ENCODE peak calls at places on chromosome 15, in five cellular contexts. E is Calu3, X is fibroblast of mammary gland, L is AG09319, F is GM10248. U is an unnamed sample.

GRCh38 chr15:75620776-75621536 is 4.6 kb downstream of the SNUPN start:
- DNase-seq in F (no peak), X (peak), E (peak), L (peak), U (no peak)

GRCh38 chr15:84752195-84752594 is 3.8 kb downstream of the ZNF592 start:
- DNase-seq in F (no peak), E (no peak), X (no peak), L (no peak), U (no peak)

GRCh38 chr15:44788748-44789147 is 52.4 kb downstream of the TRIM69 start:
- DNase-seq in L (no peak), F (no peak), X (peak), E (no peak), U (peak)

GRCh38 chr15:29924750-29925149 is 102.5 kb upstream of the TJP1 start:
- DNase-seq in E (peak), F (no peak), L (no peak), X (peak), U (no peak)

GRCh38 chr15:97522362-97522761 is 438.1 kb upstream of the ARRDC4 start:
- DNase-seq in E (no peak), L (no peak), X (no peak), F (no peak), U (no peak)

GRCh38 chr15:26771917-26772587 is 814 bp downstream of the GABRB3 start:
- DNase-seq in L (no peak), E (no peak), F (peak), X (no peak), U (no peak)

GRCh38 chr15:83769411-83769960 is 115.6 kb downstream of the ADAMTSL3 start:
- DNase-seq in E (no peak), L (no peak), X (no peak), F (no peak), U (no peak)

GRCh38 chr15:44584162-44584749 is 47.3 kb downstream of the EIF3J start:
- DNase-seq in F (peak), E (peak), X (peak), L (no peak), U (peak)

GRCh38 chr15:94576889-94577533 is 345.6 kb downstream of the MCTP2 start:
- DNase-seq in E (peak), X (peak), F (peak), L (no peak), U (peak)

GRCh38 chr15:51846066-51846462 is 16.6 kb downstream of the TMOD3 start:
- DNase-seq in L (no peak), X (no peak), F (no peak), E (no peak), U (no peak)

GRCh38 chr15:39730552-39730951 is 52.1 kb downstream of the FSIP1 start:
- DNase-seq in X (no peak), E (no peak), L (no peak), F (no peak), U (no peak)

GRCh38 chr15:60853077-60853476 is 374.1 kb upstream of the ICE2 start:
- DNase-seq in X (no peak), F (no peak), E (no peak), L (no peak), U (no peak)

GRCh38 chr15:92818658-92819311 is 81.3 kb upstream of the CHD2 start:
- DNase-seq in X (no peak), L (no peak), E (no peak), F (no peak), U (no peak)

GRCh38 chr15:68951813-68952212 is 21.5 kb downstream of the SPESP1 start:
- DNase-seq in X (no peak), L (no peak), E (no peak), F (no peak), U (no peak)

GRCh38 chr15:62711691-62712454 is 330.7 kb upstream of the TPM1 start:
- DNase-seq in F (no peak), E (no peak), L (no peak), X (peak), U (no peak)

GRCh38 chr15:74422723-74423442 is 10.9 kb downstream of the SEMA7A start:
- DNase-seq in X (peak), E (peak), F (no peak), L (peak), U (no peak)

GRCh38 chr15:74011610-74012009 is 17.1 kb downstream of the PML start:
- DNase-seq in X (peak), F (no peak), E (no peak), L (no peak), U (no peak)

GRCh38 chr15:85582719-85583089 is 202.3 kb downstream of the AKAP13 start:
- DNase-seq in X (peak), E (peak), F (peak), L (no peak), U (peak)

GRCh38 chr15:68279779-68280745 is 2.5 kb downstream of the FEM1B start:
- DNase-seq in X (no peak), E (no peak), F (no peak), L (no peak), U (no peak)

GRCh38 chr15:65777053-65777452 is 15.0 kb downstream of the DENND4A start:
- DNase-seq in E (no peak), F (no peak), L (no peak), X (no peak), U (no peak)

DNA sequence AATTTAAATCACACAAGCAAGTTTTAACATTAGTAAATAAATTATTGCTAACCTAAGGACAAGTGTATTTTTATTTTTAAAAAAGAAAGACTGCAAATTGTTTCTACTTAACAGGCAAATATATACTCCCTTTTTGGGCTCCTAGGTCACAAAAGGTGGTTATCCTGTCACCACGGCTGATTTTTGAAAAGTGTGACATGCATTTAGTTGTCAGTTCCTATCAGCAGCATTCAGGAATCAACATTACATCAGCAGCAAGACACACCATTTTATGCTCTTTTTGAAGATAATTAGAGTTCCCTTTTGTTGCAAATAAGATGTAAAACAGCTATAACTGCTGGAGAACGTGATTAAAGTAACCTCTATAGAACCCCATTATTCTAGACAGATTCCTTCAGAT is 357.5 kb upstream of the TMCO5A start:
- DNase-seq in E (no peak), L (no peak), F (no peak), X (no peak), U (no peak)
- TF ChIP-seq CTCF in E (no peak), L (no peak), F (no peak), X (no peak), U (no peak)

DNA sequence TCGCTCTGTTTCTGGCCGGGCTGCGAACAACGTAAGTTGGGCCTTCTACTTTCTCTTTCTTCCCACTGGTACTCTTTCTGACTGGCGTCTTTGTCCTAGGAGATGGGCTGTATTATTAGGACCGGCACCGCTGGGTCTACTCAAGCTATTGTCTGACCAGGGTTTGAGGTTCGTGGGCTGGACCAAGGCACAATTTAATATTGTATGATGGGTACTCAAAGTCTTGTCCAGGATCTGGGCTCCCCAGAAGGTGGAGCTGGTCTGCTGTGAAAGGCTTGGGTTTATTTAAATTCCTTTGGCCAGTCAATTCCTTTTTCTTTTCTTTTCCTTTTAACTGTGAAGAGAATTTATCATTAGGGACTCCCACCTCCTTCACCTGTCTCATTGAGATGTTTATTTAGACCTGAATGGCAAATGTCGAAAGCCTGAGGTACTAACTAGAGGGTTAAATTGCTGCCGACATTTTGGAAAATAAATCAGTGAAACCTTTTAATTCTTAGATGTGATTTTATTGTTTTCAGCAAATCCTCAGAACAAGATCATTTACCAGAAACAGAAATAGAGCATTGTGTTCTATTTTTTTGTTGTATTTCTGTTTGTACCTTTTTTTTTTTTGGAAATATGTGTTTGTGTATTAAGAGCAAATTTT is 410 bp downstream of the LRRC49 start:
- DNase-seq in X (peak), F (peak), L (peak), E (peak), U (no peak)
- TF ChIP-seq CTCF in X (peak), F (peak), L (peak), E (no peak), U (no peak)

GRCh38 chr15:41661529-41662225 is 1.5 kb downstream of the MGA start:
- DNase-seq in F (peak), E (peak), L (no peak), X (peak), U (peak)

GRCh38 chr15:41661078-41661528 is 898 bp downstream of the MGA start:
- DNase-seq in E (no peak), X (no peak), F (peak), L (no peak), U (no peak)

GRCh38 chr15:41659190-41659589 is 1.0 kb upstream of the MGA start:
- DNase-seq in L (no peak), X (no peak), F (no peak), E (no peak), U (no peak)

GRCh38 chr15:41659855-41660234 is 360 bp upstream of the MGA start:
- DNase-seq in L (no peak), X (no peak), E (no peak), F (no peak), U (no peak)

GRCh38 chr15:41660235-41661077 is at the start of gene MGA:
- DNase-seq in X (peak), E (peak), L (peak), F (peak), U (peak)
- TF ChIP-seq CTCF in X (no peak), E (no peak), L (peak), F (peak), U (no peak)

GRCh38 chr15:49605588-49605987 is 15.0 kb downstream of the FAM227B start:
- DNase-seq in X (no peak), L (no peak), E (no peak), F (no peak), U (no peak)

GRCh38 chr15:49606594-49606993 is 14.0 kb downstream of the FAM227B start:
- DNase-seq in L (no peak), X (peak), E (no peak), F (no peak), U (no peak)

GRCh38 chr15:49610166-49610918 is 10.3 kb downstream of the FAM227B start:
- DNase-seq in L (no peak), X (peak), E (no peak), F (no peak), U (no peak)

DNA sequence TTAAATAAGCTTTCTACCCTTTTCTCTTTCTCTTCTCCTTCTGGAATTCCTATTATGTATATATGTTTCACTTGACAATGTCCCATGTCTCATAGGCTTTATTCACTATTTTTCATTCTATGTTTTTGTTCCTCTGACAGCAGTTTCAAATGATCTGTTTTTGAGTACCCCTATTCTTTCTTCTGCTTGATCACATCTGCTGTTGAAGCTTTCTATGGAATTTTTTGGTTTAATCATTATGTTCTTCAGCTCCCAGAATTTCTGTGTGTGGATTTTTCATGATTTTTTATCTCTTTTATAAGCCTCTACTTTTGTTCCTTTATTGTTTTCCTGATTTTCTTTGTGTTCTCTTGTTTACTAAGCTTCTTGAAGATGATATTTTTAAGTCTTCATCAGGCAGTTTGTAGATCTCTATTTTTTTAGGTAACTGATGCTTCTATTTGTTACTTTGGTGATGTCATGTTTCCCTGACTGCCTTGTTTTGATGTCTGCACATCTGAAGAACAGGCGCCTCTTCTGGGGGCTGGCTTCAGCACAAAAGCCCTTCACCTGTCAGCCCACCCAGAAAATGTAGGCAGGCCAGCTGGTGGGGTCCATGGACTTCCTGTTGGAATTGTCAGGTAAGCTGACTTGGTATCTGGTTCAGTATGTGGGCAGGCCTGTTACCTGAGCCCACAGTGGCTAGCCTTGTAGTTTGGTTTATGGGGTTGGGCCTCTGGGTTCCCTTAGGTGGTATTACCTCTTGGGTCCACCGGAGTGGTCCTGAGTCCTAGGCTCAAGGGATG is 15.8 kb downstream of the FAM227B start:
- DNase-seq in X (no peak), E (no peak), L (no peak), F (no peak), U (no peak)
- TF ChIP-seq CTCF in X (no peak), E (no peak), L (no peak), F (no peak), U (no peak)

GRCh38 chr15:35206060-35206675 is 121.1 kb upstream of the NANOGP8 start:
- DNase-seq in X (peak), L (no peak), F (peak), E (no peak), U (no peak)
- TF ChIP-seq CTCF in X (peak), L (peak), F (peak), E (no peak), U (no peak)

GRCh38 chr15:82124331-82125263 is 78.8 kb upstream of the MEX3B start:
- DNase-seq in L (no peak), X (no peak), F (no peak), E (no peak), U (no peak)
- TF ChIP-seq CTCF in L (no peak), X (no peak), F (peak), E (no peak), U (no peak)

GRCh38 chr15:32104061-32104980 is 74.0 kb downstream of the CHRNA7 start:
- DNase-seq in L (no peak), E (no peak), X (no peak), F (no peak), U (no peak)

GRCh38 chr15:32112101-32112500 is 81.8 kb downstream of the CHRNA7 start:
- DNase-seq in L (no peak), F (no peak), E (no peak), X (no peak), U (no peak)

GRCh38 chr15:32106401-32107381 is 76.4 kb downstream of the CHRNA7 start:
- DNase-seq in F (no peak), E (no peak), X (no peak), L (no peak), U (no peak)

GRCh38 chr15:32105258-32106248 is 75.2 kb downstream of the CHRNA7 start:
- DNase-seq in L (no peak), X (no peak), F (no peak), E (no peak), U (no peak)

GRCh38 chr15:32107477-32108080 is 77.3 kb downstream of the CHRNA7 start:
- DNase-seq in L (no peak), F (no peak), X (no peak), E (no peak), U (no peak)
- TF ChIP-seq CTCF in L (no peak), F (no peak), X (no peak), E (no peak), U (no peak)

GRCh38 chr15:42163947-42164550 is 7.6 kb upstream of the PLA2G4F start:
- DNase-seq in X (no peak), E (no peak), F (no peak), L (no peak), U (no peak)

GRCh38 chr15:42160110-42160509 is 3.7 kb upstream of the PLA2G4F start:
- DNase-seq in L (no peak), F (no peak), X (no peak), E (no peak), U (no peak)

GRCh38 chr15:42166225-42166940 is 9.9 kb upstream of the PLA2G4F start:
- DNase-seq in L (no peak), E (no peak), F (no peak), X (no peak), U (no peak)

GRCh38 chr15:42165081-42165480 is 8.6 kb upstream of the PLA2G4F start:
- DNase-seq in F (no peak), E (no peak), X (peak), L (no peak), U (no peak)

GRCh38 chr15:42163291-42163690 is 6.9 kb upstream of the PLA2G4F start:
- DNase-seq in F (no peak), X (no peak), E (no peak), L (no peak), U (no peak)
- TF ChIP-seq CTCF in F (no peak), X (no peak), E (no peak), L (no peak), U (no peak)

GRCh38 chr15:89038146-89038545 is 50.1 kb upstream of the ABHD2 start:
- DNase-seq in L (no peak), E (no peak), F (no peak), X (no peak), U (no peak)

GRCh38 chr15:89035658-89036057 is 52.6 kb upstream of the ABHD2 start:
- DNase-seq in L (no peak), E (no peak), F (no peak), X (no peak), U (no peak)

GRCh38 chr15:89030311-89030710 is 57.9 kb upstream of the ABHD2 start:
- DNase-seq in X (no peak), F (no peak), L (no peak), E (no peak), U (no peak)

GRCh38 chr15:89034305-89034704 is 54.0 kb upstream of the ABHD2 start:
- DNase-seq in F (no peak), E (no peak), L (no peak), X (peak), U (no peak)
- TF ChIP-seq CTCF in F (peak), E (peak), L (peak), X (peak), U (no peak)

GRCh38 chr15:63986751-63987341 is 59.4 kb downstream of the DAPK2 start:
- DNase-seq in X (no peak), L (no peak), F (peak), E (no peak), U (no peak)
- TF ChIP-seq CTCF in X (no peak), L (no peak), F (no peak), E (no peak), U (no peak)